ENCODE peak calls at places on chromosomes 4 and X, in four cellular contexts. J is IMR-90, I is H9, Q is H1. A is an unnamed sample.

GRCh38 chr4:86594559-86595425 is 677 bp downstream of the PTPN13 start:
- DNase-seq in I (peak), J (peak), Q (peak), A (peak)

GRCh38 chr4:38382492-38382891 is 281.5 kb upstream of the KLF3 start:
- DNase-seq in I (no peak), Q (no peak), J (no peak), A (peak)

GRCh38 chrX:47321386-47321785 is 49.0 kb upstream of the ZNF157 start:
- DNase-seq in I (peak), J (peak), Q (peak), A (peak)

GRCh38 chr4:125728568-125728967 is 413.8 kb downstream of the FAT4 start:
- DNase-seq in Q (no peak), J (peak), I (no peak), A (peak)

GRCh38 chr4:8071741-8072140 is 86.9 kb downstream of the ABLIM2 start:
- DNase-seq in Q (no peak), I (no peak), J (no peak), A (no peak)

GRCh38 chr4:10456270-10457254 is 664 bp downstream of the ZNF518B start:
- DNase-seq in J (peak), Q (peak), I (peak), A (peak)

GRCh38 chr4:8228319-8229250 is 29.5 kb downstream of the SH3TC1 start:
- DNase-seq in J (peak), Q (no peak), I (no peak), A (peak)

GRCh38 chr4:142846729-142847606 is 867 bp upstream of the INPP4B start:
- DNase-seq in Q (peak), I (peak), J (no peak), A (peak)

GRCh38 chr4:6229095-6229494 is 28.7 kb upstream of the JAKMIP1 start:
- DNase-seq in J (no peak), I (peak), Q (no peak), A (no peak)

GRCh38 chrX:112731793-112732192 is 52.1 kb upstream of the LHFPL1 start:
- DNase-seq in J (peak), Q (no peak), I (no peak), A (no peak)

GRCh38 chrX:87078231-87078630 is 439.4 kb upstream of the KLHL4 start:
- DNase-seq in I (no peak), J (no peak), Q (no peak), A (no peak)

GRCh38 chr4:100938698-100939097 is 408.6 kb downstream of the PPP3CA start:
- DNase-seq in J (no peak), I (no peak), Q (no peak), A (peak)

GRCh38 chrX:137031517-137032377 is 2.0 kb downstream of the GPR101 start:
- DNase-seq in I (peak), Q (peak), J (peak), A (peak)

GRCh38 chr4:16669036-16669435 is 229.4 kb downstream of the LDB2 start:
- DNase-seq in J (peak), I (no peak), Q (no peak), A (no peak)

GRCh38 chrX:123077671-123078070 is 106.4 kb upstream of the GRIA3 start:
- DNase-seq in I (no peak), Q (no peak), J (no peak), A (no peak)

GRCh38 chrX:155065035-155065734 is 5.8 kb downstream of the CMC4 start:
- DNase-seq in I (no peak), J (peak), Q (no peak), A (no peak)

GRCh38 chr4:183783933-183784622 is 121.0 kb upstream of the STOX2 start:
- DNase-seq in Q (no peak), J (peak), I (no peak), A (no peak)

GRCh38 chr4:109658871-109659410 is 44.3 kb downstream of the CASP6 start:
- DNase-seq in J (peak), Q (no peak), I (no peak), A (no peak)

GRCh38 chr4:37648084-37648817 is 37.9 kb downstream of the RELL1 start:
- DNase-seq in Q (no peak), J (peak), I (peak), A (peak)

GRCh38 chr4:3204021-3204431 is 44.9 kb upstream of the MSANTD1 start:
- DNase-seq in Q (no peak), J (peak), I (no peak), A (no peak)

GRCh38 chr4:82799006-82799881 is 648 bp upstream of the SCD5 start:
- DNase-seq in Q (no peak), I (peak), J (no peak), A (no peak)

GRCh38 chrX:110086916-110087484 is 84.1 kb downstream of the TMEM164 start:
- DNase-seq in Q (no peak), J (peak), I (no peak), A (peak)

GRCh38 chr4:64718091-64718490 is 308.8 kb upstream of the TECRL start:
- DNase-seq in I (no peak), Q (no peak), J (no peak), A (peak)

GRCh38 chr4:26144526-26145167 is 176.2 kb upstream of the RBPJ start:
- DNase-seq in I (no peak), J (peak), Q (no peak), A (no peak)

GRCh38 chrX:43973249-43973672 is at the start of gene NDP:
- DNase-seq in I (no peak), Q (no peak), J (no peak), A (peak)

GRCh38 chr4:86007042-86007441 is 352.8 kb downstream of the MAPK10 start:
- DNase-seq in I (no peak), Q (no peak), J (no peak), A (no peak)

GRCh38 chrX:37692918-37693317 is 7.3 kb downstream of the XK start:
- DNase-seq in J (peak), Q (no peak), I (no peak), A (no peak)

GRCh38 chrX:44071070-44071645 is 98.0 kb upstream of the NDP start:
- DNase-seq in Q (no peak), J (no peak), I (no peak), A (no peak)

GRCh38 chr4:8939160-8939855 is 67.7 kb upstream of the HMX1 start:
- DNase-seq in I (no peak), J (no peak), Q (no peak), A (no peak)

GRCh38 chr4:88204882-88205281 is 46.4 kb upstream of the ABCG2 start:
- DNase-seq in J (no peak), Q (peak), I (no peak), A (no peak)

DNA sequence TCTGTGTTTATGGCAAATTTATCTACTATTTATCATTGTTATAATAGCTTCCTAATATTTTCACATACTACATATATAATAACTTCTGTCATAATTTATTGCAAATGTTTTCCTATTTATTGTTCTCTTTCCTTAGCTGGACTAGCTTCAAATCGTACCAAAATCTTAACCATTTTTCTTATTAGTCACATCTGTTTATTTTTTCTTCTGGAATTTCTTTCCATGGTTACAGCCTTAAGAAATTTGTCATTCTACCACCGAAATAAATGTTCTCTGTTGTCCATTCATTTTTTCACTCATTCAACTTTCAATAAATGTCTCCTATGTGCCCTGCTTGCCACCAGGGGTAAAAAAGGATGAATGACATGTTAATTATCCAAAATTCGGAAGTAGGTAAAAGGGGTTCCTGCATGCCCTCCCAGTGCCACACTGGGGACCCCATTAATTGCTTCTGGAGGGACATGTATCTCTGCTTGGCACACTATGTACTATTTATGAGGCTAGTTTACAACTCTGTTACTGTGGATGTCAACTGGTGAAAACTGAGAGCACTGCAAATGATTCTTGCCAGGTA is 182.1 kb downstream of the SH3KBP1 start:
- DNase-seq in I (no peak), Q (no peak), J (no peak), A (no peak)
- H3K27ac ChIP-seq in I (no peak), Q (no peak), J (no peak), A (no peak)

DNA sequence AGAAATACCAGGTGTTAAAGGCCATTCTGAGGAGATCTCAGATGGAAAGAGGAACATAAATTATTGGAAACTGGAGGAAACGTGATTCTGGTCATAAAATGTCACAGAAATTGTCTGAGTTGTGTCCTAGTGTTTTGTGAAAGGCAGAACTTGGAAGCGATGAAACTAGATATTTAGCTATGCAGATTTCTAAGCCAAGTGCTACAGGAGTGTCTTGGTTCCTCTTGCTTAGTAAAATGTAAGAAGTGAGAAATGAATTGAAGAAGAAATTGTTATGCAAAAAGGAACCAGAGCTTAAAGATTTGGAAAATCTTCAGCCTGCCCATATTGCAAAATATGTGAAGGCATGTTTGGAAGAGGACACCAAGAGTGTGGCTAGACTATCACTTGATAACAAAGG is 9.6 kb upstream of the CDS1 start:
- DNase-seq in I (no peak), Q (no peak), J (no peak), A (no peak)
- H4K5ac ChIP-seq in I (no peak), Q (no peak), J (no peak), A (no peak)

GRCh38 chr4:94744830-94745229 is 12.9 kb upstream of the BMPR1B start:
- DNase-seq in J (no peak), Q (no peak), I (no peak), A (no peak)
- H3K56ac ChIP-seq in J (no peak), Q (no peak), I (no peak), A (no peak)

DNA sequence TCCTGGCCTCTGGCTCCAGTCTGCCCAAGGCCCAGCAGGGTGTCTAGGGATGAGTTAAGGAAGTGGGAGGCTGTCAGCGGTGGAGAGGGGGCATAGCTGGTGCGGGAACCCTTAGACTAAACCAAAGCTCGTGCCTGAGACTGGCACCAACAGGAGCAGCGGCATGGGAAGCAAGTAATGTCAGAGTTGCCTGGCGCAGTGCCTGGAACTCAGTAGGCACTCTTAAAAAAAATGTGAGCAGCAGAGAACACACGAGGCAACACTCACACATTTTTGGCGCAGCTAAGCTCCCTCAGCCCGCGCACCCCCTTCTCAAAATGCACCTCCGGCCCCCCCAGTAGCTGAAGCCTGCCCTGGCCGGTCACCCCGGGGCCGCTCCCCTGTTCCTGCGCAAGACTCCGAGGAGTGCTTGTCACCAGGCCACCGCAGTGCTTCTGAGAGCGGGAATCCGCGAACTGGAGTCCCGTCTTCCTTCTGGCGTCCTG is 583 bp downstream of the GABRE start:
- DNase-seq in I (peak), J (no peak), Q (no peak), A (peak)
- H3K27ac ChIP-seq in I (no peak), J (no peak), Q (no peak), A (no peak)

GRCh38 chrX:65582450-65583082 is 48.0 kb upstream of the LAS1L start:
- DNase-seq in J (no peak), I (no peak), Q (no peak), A (peak)

GRCh38 chrX:65576160-65576559 is 41.6 kb upstream of the LAS1L start:
- DNase-seq in J (no peak), I (no peak), Q (no peak), A (no peak)

GRCh38 chrX:65578346-65578745 is 43.8 kb upstream of the LAS1L start:
- DNase-seq in J (no peak), I (no peak), Q (no peak), A (no peak)

GRCh38 chrX:65586491-65586890 is 51.9 kb upstream of the LAS1L start:
- DNase-seq in I (no peak), Q (no peak), J (peak), A (no peak)

GRCh38 chrX:65581661-65582339 is 47.2 kb upstream of the LAS1L start:
- DNase-seq in J (peak), Q (peak), I (peak), A (peak)
- H4K5ac ChIP-seq in J (no peak), Q (no peak), I (no peak), A (no peak)

A was measured in mesendoderm.